ENCODE peak calls at places on chromosomes 16 and 17, in six cellular contexts. One of them, this sample, is unnamed.

GRCh38 chr17:1590031-1590746 is 27.6 kb upstream of the PITPNA start:
- DNase-seq in fibroblast of lung: peak; percentile 88
- DNase-seq in stomach: peak; percentile 79
- DNase-seq in pancreas: no peak
- DNase-seq in body of pancreas: no peak
- DNase-seq in lower lobe of right lung: peak; percentile 55
- DNase-seq in this sample: peak; percentile 30

GRCh38 chr17:64025732-64026294 is 5.4 kb upstream of the ICAM2 start:
- DNase-seq in body of pancreas: peak; percentile 73
- DNase-seq in fibroblast of lung: peak; percentile 55
- DNase-seq in stomach: peak; percentile 80
- DNase-seq in lower lobe of right lung: peak; percentile 90
- DNase-seq in pancreas: peak; percentile 85
- DNase-seq in this sample: peak; percentile 81

GRCh38 chr16:80437707-80438106 is 103.1 kb upstream of the DYNLRB2 start:
- DNase-seq in body of pancreas: no peak
- DNase-seq in fibroblast of lung: no peak
- DNase-seq in pancreas: no peak
- DNase-seq in stomach: no peak
- DNase-seq in lower lobe of right lung: no peak
- DNase-seq in this sample: no peak

GRCh38 chr16:25966172-25967097 is 274.7 kb downstream of the HS3ST4 start:
- DNase-seq in fibroblast of lung: no peak
- DNase-seq in stomach: no peak
- DNase-seq in lower lobe of right lung: no peak
- DNase-seq in body of pancreas: no peak
- DNase-seq in pancreas: no peak
- DNase-seq in this sample: no peak

GRCh38 chr16:20004931-20005330 is 68.8 kb downstream of the GPR139 start:
- DNase-seq in fibroblast of lung: no peak
- DNase-seq in stomach: no peak
- DNase-seq in pancreas: no peak
- DNase-seq in body of pancreas: no peak
- DNase-seq in lower lobe of right lung: no peak
- DNase-seq in this sample: no peak

GRCh38 chr17:65593870-65594584 is 32.6 kb upstream of the AXIN2 start:
- DNase-seq in stomach: no peak
- DNase-seq in lower lobe of right lung: no peak
- DNase-seq in body of pancreas: no peak
- DNase-seq in fibroblast of lung: peak; percentile 43
- DNase-seq in pancreas: no peak
- DNase-seq in this sample: no peak

GRCh38 chr17:67461228-67461780 is 84.2 kb downstream of the PITPNC1 start:
- DNase-seq in body of pancreas: no peak
- DNase-seq in lower lobe of right lung: no peak
- DNase-seq in stomach: no peak
- DNase-seq in fibroblast of lung: no peak
- DNase-seq in pancreas: no peak
- DNase-seq in this sample: no peak

GRCh38 chr17:40560592-40561293 is 4.5 kb downstream of the CCR7 start:
- DNase-seq in lower lobe of right lung: no peak
- DNase-seq in fibroblast of lung: peak; percentile 92
- DNase-seq in pancreas: peak; percentile 41
- DNase-seq in stomach: peak; percentile 31
- DNase-seq in body of pancreas: no peak
- DNase-seq in this sample: no peak

GRCh38 chr16:79089735-79090284 is 510.7 kb downstream of the MAF start:
- DNase-seq in lower lobe of right lung: no peak
- DNase-seq in body of pancreas: no peak
- DNase-seq in stomach: no peak
- DNase-seq in pancreas: no peak
- DNase-seq in fibroblast of lung: no peak
- DNase-seq in this sample: peak; percentile 36

GRCh38 chr16:86458457-86458777 is 51.9 kb upstream of the FOXF1 start:
- DNase-seq in stomach: no peak
- DNase-seq in fibroblast of lung: no peak
- DNase-seq in body of pancreas: no peak
- DNase-seq in lower lobe of right lung: no peak
- DNase-seq in pancreas: no peak
- DNase-seq in this sample: no peak

GRCh38 chr17:7177954-7178477 is 1.2 kb downstream of the ASGR1 start:
- DNase-seq in lower lobe of right lung: no peak
- DNase-seq in pancreas: peak; percentile 54
- DNase-seq in fibroblast of lung: peak; percentile 48
- DNase-seq in stomach: no peak
- DNase-seq in body of pancreas: no peak
- DNase-seq in this sample: no peak

GRCh38 chr16:55672471-55672870 is 16.7 kb downstream of the SLC6A2 start:
- DNase-seq in body of pancreas: no peak
- DNase-seq in lower lobe of right lung: no peak
- DNase-seq in stomach: no peak
- DNase-seq in fibroblast of lung: no peak
- DNase-seq in pancreas: no peak
- DNase-seq in this sample: peak; percentile 56

GRCh38 chr17:65078441-65079160 is 22.1 kb upstream of the GNA13 start:
- DNase-seq in stomach: peak; percentile 25
- DNase-seq in body of pancreas: no peak
- DNase-seq in lower lobe of right lung: no peak
- DNase-seq in fibroblast of lung: peak; percentile 77
- DNase-seq in pancreas: no peak
- DNase-seq in this sample: peak; percentile 34

GRCh38 chr17:60730273-60730672 is 52.6 kb downstream of the BCAS3 start:
- DNase-seq in stomach: no peak
- DNase-seq in fibroblast of lung: no peak
- DNase-seq in lower lobe of right lung: no peak
- DNase-seq in body of pancreas: no peak
- DNase-seq in pancreas: no peak
- DNase-seq in this sample: no peak

DNA sequence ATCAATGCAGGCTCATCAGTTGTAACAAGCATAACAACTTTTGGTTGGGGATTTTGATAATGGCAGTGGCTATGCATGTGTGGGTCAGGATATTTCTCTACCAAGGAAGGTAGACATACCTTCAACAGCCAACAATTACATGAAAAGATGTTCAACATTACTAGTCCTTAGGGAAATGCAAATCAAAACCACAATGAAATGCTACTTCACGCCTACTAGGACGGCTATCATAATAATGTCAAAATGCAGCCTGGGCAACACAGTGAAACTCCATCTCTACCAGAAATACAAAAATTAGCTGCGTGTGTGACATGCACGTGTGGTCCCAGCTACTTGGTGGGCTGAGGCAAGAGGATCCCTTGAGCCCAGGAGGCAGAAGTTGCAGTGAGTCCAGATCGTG is 7.3 kb upstream of the SLC5A10 start:
- DNase-seq in fibroblast of lung: no peak
- DNase-seq in body of pancreas: no peak
- DNase-seq in lower lobe of right lung: no peak
- DNase-seq in pancreas: no peak
- DNase-seq in stomach: no peak
- DNase-seq in this sample: no peak
- H3K27ac ChIP-seq in fibroblast of lung: no peak overlapping the region
- H3K27ac ChIP-seq in body of pancreas: no peak overlapping the region
- H3K27ac ChIP-seq in lower lobe of right lung: no peak overlapping the region
- H3K27ac ChIP-seq in pancreas: no peak overlapping the region
- H3K27ac ChIP-seq in stomach: no peak overlapping the region
- H3K27ac ChIP-seq in this sample: no peak overlapping the region

GRCh38 chr17:57676543-57676942 is 68.6 kb downstream of the CCDC182 start:
- DNase-seq in pancreas: no peak
- DNase-seq in stomach: no peak
- DNase-seq in lower lobe of right lung: no peak
- DNase-seq in fibroblast of lung: no peak
- DNase-seq in body of pancreas: no peak
- DNase-seq in this sample: no peak

GRCh38 chr17:57675988-57676387 is 69.1 kb downstream of the CCDC182 start:
- DNase-seq in stomach: no peak
- DNase-seq in pancreas: no peak
- DNase-seq in body of pancreas: no peak
- DNase-seq in fibroblast of lung: no peak
- DNase-seq in lower lobe of right lung: no peak
- DNase-seq in this sample: no peak

GRCh38 chr17:57678393-57678792 is 66.7 kb downstream of the CCDC182 start:
- DNase-seq in lower lobe of right lung: no peak
- DNase-seq in pancreas: no peak
- DNase-seq in body of pancreas: no peak
- DNase-seq in stomach: no peak
- DNase-seq in fibroblast of lung: no peak
- DNase-seq in this sample: no peak

GRCh38 chr17:57677858-57678257 is 67.2 kb downstream of the CCDC182 start:
- DNase-seq in pancreas: no peak
- DNase-seq in body of pancreas: no peak
- DNase-seq in fibroblast of lung: no peak
- DNase-seq in lower lobe of right lung: no peak
- DNase-seq in stomach: no peak
- DNase-seq in this sample: no peak

GRCh38 chr17:57677301-57677700 is 67.8 kb downstream of the CCDC182 start:
- DNase-seq in pancreas: no peak
- DNase-seq in stomach: no peak
- DNase-seq in fibroblast of lung: no peak
- DNase-seq in body of pancreas: no peak
- DNase-seq in lower lobe of right lung: no peak
- DNase-seq in this sample: no peak
- H3K36me3 ChIP-seq in pancreas: no peaks in the 10 kb centered on the region
- H3K36me3 ChIP-seq in stomach: peaks cover 33% of the 10 kb centered on the region
- H3K36me3 ChIP-seq in fibroblast of lung: no peaks in the 10 kb centered on the region
- H3K36me3 ChIP-seq in body of pancreas: no peaks in the 10 kb centered on the region
- H3K36me3 ChIP-seq in lower lobe of right lung: no peaks in the 10 kb centered on the region
- H3K36me3 ChIP-seq in this sample: no peaks in the 10 kb centered on the region

DNA sequence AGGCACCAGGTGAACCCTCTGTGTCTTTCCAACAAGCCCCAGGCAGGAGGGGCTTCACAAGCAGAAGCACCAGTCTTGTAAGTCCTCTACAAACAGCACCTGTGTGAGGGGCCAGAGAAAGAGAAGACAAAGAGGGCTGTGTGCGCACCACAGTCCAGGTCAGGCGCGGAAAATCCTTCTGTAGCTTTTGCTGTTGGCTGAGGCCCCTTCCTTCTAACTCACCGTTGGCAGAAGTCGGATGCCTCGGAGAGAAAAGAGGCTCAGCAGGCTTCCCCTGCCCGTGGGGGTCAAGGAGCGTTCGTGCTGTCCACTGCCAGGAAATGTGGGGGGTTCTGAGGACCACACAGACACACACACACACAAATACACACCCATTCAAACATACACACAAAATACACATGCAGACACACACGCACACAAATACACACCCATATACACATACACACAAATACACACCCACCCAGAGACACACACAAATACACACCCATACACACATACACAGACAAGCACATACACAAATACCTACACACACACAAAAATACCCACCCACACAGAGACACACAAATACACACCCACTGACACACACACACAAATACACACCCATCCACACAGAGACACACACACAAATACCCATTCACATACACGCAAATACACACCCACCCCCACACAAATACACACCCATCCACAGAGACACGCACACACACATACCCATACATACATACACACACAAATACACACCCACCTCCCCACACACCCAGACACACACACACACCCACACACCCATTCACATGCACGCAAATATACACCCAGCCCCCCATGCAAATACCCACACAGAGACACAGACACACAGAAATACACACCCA is 6.8 kb downstream of the ZG16B start:
- DNase-seq in body of pancreas: no peak
- DNase-seq in pancreas: peak; percentile 44
- DNase-seq in lower lobe of right lung: peak; percentile 19
- DNase-seq in stomach: no peak
- DNase-seq in fibroblast of lung: peak; percentile 21
- DNase-seq in this sample: no peak
- H3K4me3 ChIP-seq in body of pancreas: no peak overlapping the region
- H3K4me3 ChIP-seq in pancreas: no peak overlapping the region
- H3K4me3 ChIP-seq in lower lobe of right lung: no peak overlapping the region
- H3K4me3 ChIP-seq in stomach: no peak overlapping the region
- H3K4me3 ChIP-seq in fibroblast of lung: no peak overlapping the region
- H3K4me3 ChIP-seq in this sample: no peak overlapping the region

GRCh38 chr16:74578433-74578832 is 28.5 kb downstream of the GLG1 start:
- DNase-seq in stomach: no peak
- DNase-seq in pancreas: no peak
- DNase-seq in body of pancreas: no peak
- DNase-seq in lower lobe of right lung: no peak
- DNase-seq in fibroblast of lung: no peak
- DNase-seq in this sample: no peak
- H3K27ac ChIP-seq in stomach: no peak overlapping the region
- H3K27ac ChIP-seq in pancreas: no peak overlapping the region
- H3K27ac ChIP-seq in body of pancreas: no peak overlapping the region
- H3K27ac ChIP-seq in lower lobe of right lung: no peak overlapping the region
- H3K27ac ChIP-seq in fibroblast of lung: no peak overlapping the region
- H3K27ac ChIP-seq in this sample: no peak overlapping the region

GRCh38 chr16:89583197-89583894 is 7.8 kb downstream of the CPNE7 start:
- DNase-seq in fibroblast of lung: no peak
- DNase-seq in pancreas: peak; percentile 52
- DNase-seq in body of pancreas: no peak
- DNase-seq in lower lobe of right lung: no peak
- DNase-seq in stomach: no peak
- DNase-seq in this sample: no peak
- H3K36me3 ChIP-seq in fibroblast of lung: peaks cover 8% of the 10 kb centered on the region
- H3K36me3 ChIP-seq in pancreas: no peaks in the 10 kb centered on the region
- H3K36me3 ChIP-seq in body of pancreas: no peaks in the 10 kb centered on the region
- H3K36me3 ChIP-seq in lower lobe of right lung: no peaks in the 10 kb centered on the region
- H3K36me3 ChIP-seq in stomach: no peaks in the 10 kb centered on the region
- H3K36me3 ChIP-seq in this sample: no peaks in the 10 kb centered on the region

GRCh38 chr17:57876866-57877237 is 27.0 kb upstream of the MRPS23 start:
- DNase-seq in pancreas: no peak
- DNase-seq in body of pancreas: no peak
- DNase-seq in lower lobe of right lung: no peak
- DNase-seq in fibroblast of lung: no peak
- DNase-seq in stomach: no peak
- DNase-seq in this sample: no peak

GRCh38 chr17:57874058-57874419 is 24.2 kb upstream of the MRPS23 start:
- DNase-seq in lower lobe of right lung: no peak
- DNase-seq in body of pancreas: no peak
- DNase-seq in stomach: no peak
- DNase-seq in pancreas: no peak
- DNase-seq in fibroblast of lung: no peak
- DNase-seq in this sample: no peak

GRCh38 chr17:57876023-57876865 is 26.4 kb upstream of the MRPS23 start:
- DNase-seq in lower lobe of right lung: no peak
- DNase-seq in fibroblast of lung: peak; percentile 52
- DNase-seq in pancreas: no peak
- DNase-seq in body of pancreas: no peak
- DNase-seq in stomach: no peak
- DNase-seq in this sample: no peak

GRCh38 chr17:57874434-57875108 is 24.7 kb upstream of the MRPS23 start:
- DNase-seq in body of pancreas: no peak
- DNase-seq in stomach: no peak
- DNase-seq in pancreas: no peak
- DNase-seq in lower lobe of right lung: peak; percentile 65
- DNase-seq in fibroblast of lung: peak; percentile 97
- DNase-seq in this sample: peak; percentile 78

GRCh38 chr17:57875109-57876022 is 25.5 kb upstream of the MRPS23 start:
- DNase-seq in pancreas: no peak
- DNase-seq in body of pancreas: peak; percentile 65
- DNase-seq in fibroblast of lung: peak; percentile 99
- DNase-seq in lower lobe of right lung: peak; percentile 84
- DNase-seq in stomach: peak; percentile 71
- DNase-seq in this sample: peak; percentile 78
- H3K4me3 ChIP-seq in pancreas: no peak overlapping the region
- H3K4me3 ChIP-seq in body of pancreas: no peak overlapping the region
- H3K4me3 ChIP-seq in fibroblast of lung: no peak overlapping the region
- H3K4me3 ChIP-seq in lower lobe of right lung: peak overlapping the region; percentile 28
- H3K4me3 ChIP-seq in stomach: no peak overlapping the region
- H3K4me3 ChIP-seq in this sample: no peak overlapping the region

This sample was measured in testis.